ENCODE peak calls at places on chromosomes 13 and 19, in seven cellular contexts. O is H1, U is ovary, L is body of pancreas, X is tibial nerve, G is stomach, C is spleen. D is an unnamed sample. For H3K27me3, the result is how much of the 10 kb centered on the place peaks cover.

GRCh38 chr19:17327654-17328516 is 6.8 kb downstream of the ANO8 start:
- DNase-seq in O (no peak), U (peak), L (peak), X (no peak), G (peak), C (peak), D (peak)

GRCh38 chr13:25241007-25241406 is 46.3 kb downstream of the MTMR6 start:
- DNase-seq in O (no peak), U (no peak), L (no peak), X (no peak), G (no peak), C (no peak), D (no peak)

GRCh38 chr19:8487137-8487851 is 15.1 kb downstream of the PRAM1 start:
- DNase-seq in O (no peak), U (no peak), L (peak), X (peak), G (no peak), C (peak), D (peak)

GRCh38 chr19:18239303-18239702 is 13.1 kb upstream of the PDE4C start:
- DNase-seq in O (no peak), U (no peak), L (no peak), X (no peak), G (no peak), C (no peak), D (no peak)

GRCh38 chr13:43388282-43389034 is 365.1 kb downstream of the DNAJC15 start:
- DNase-seq in O (no peak), U (no peak), L (peak), X (no peak), G (peak), C (no peak), D (no peak)

GRCh38 chr13:107275945-107276614 is 708.1 kb upstream of the ARGLU1 start:
- DNase-seq in O (no peak), U (no peak), L (no peak), X (no peak), G (no peak), C (no peak), D (no peak)

GRCh38 chr13:111090169-111090568 is 24.9 kb upstream of the ARHGEF7 start:
- DNase-seq in O (no peak), U (no peak), L (no peak), X (no peak), G (no peak), C (no peak), D (no peak)

GRCh38 chr13:28723806-28724205 is 5.0 kb upstream of the SLC46A3 start:
- DNase-seq in O (no peak), U (no peak), L (no peak), X (no peak), G (no peak), C (peak), D (no peak)

GRCh38 chr19:10797078-10797477 is 38.9 kb downstream of the TMED1 start:
- DNase-seq in O (no peak), U (no peak), L (no peak), X (no peak), G (no peak), C (no peak), D (peak)

GRCh38 chr19:51660975-51661600 is 14.5 kb upstream of the SIGLEC14 start:
- DNase-seq in O (no peak), U (peak), L (peak), X (peak), G (peak), C (peak), D (peak)

GRCh38 chr13:99062593-99062992 is 84.7 kb upstream of the DOCK9 start:
- DNase-seq in O (no peak), U (peak), L (no peak), X (no peak), G (no peak), C (no peak), D (no peak)

GRCh38 chr13:77305276-77305675 is 21.6 kb downstream of the MYCBP2 start:
- DNase-seq in O (no peak), U (no peak), L (no peak), X (no peak), G (no peak), C (no peak), D (no peak)

GRCh38 chr13:113267642-113268405 is 29.2 kb upstream of the LAMP1 start:
- DNase-seq in O (no peak), U (no peak), L (no peak), X (no peak), G (no peak), C (no peak), D (no peak)

GRCh38 chr13:73462241-73462640 is 403.4 kb downstream of the KLF5 start:
- DNase-seq in O (no peak), U (no peak), L (no peak), X (no peak), G (no peak), C (no peak), D (no peak)

GRCh38 chr13:22561581-22561980 is 619.2 kb upstream of the SGCG start:
- DNase-seq in O (no peak), U (no peak), L (no peak), X (no peak), G (no peak), C (no peak), D (no peak)

GRCh38 chr13:31742102-31742695 is 2.9 kb downstream of the RXFP2 start:
- DNase-seq in O (peak), U (peak), L (peak), X (peak), G (peak), C (no peak), D (peak)

GRCh38 chr13:67120872-67121531 is 109.1 kb downstream of the PCDH9 start:
- DNase-seq in O (no peak), U (no peak), L (no peak), X (no peak), G (no peak), C (no peak), D (no peak)

GRCh38 chr13:75326173-75327131 is 155.5 kb downstream of the TBC1D4 start:
- DNase-seq in O (no peak), U (peak), L (no peak), X (no peak), G (no peak), C (peak), D (no peak)

GRCh38 chr19:17240855-17241399 is 4.8 kb downstream of the NR2F6 start:
- DNase-seq in O (no peak), U (no peak), L (no peak), X (no peak), G (no peak), C (no peak), D (no peak)

GRCh38 chr13:113928701-113929627 is 44.9 kb downstream of the C13orf46 start:
- DNase-seq in O (no peak), U (peak), L (peak), X (peak), G (peak), C (peak), D (peak)

GRCh38 chr13:112690242-112690943 is 555 bp downstream of the ATP11A start:
- DNase-seq in O (no peak), U (peak), L (peak), X (no peak), G (peak), C (peak), D (peak)

GRCh38 chr19:19405919-19406877 is 723 bp downstream of the GATAD2A start:
- DNase-seq in O (no peak), U (peak), L (peak), X (no peak), G (peak), C (peak), D (peak)

GRCh38 chr13:22837980-22838615 is 342.7 kb upstream of the SGCG start:
- DNase-seq in O (no peak), U (no peak), L (no peak), X (no peak), G (no peak), C (no peak), D (no peak)

GRCh38 chr13:24022568-24022967 is 125.3 kb upstream of the C1QTNF9B start:
- DNase-seq in O (no peak), U (no peak), L (no peak), X (no peak), G (no peak), C (no peak), D (no peak)

GRCh38 chr13:99313473-99313872 is 6.3 kb upstream of the GPR183 start:
- DNase-seq in O (no peak), U (no peak), L (no peak), X (no peak), G (no peak), C (no peak), D (no peak)

GRCh38 chr19:41001243-41001971 is 10.3 kb downstream of the CYP2B6 start:
- DNase-seq in O (no peak), U (no peak), L (no peak), X (no peak), G (no peak), C (no peak), D (no peak)

GRCh38 chr13:111865826-111866225 is 201.1 kb upstream of the SOX1 start:
- DNase-seq in O (no peak), U (no peak), L (no peak), X (no peak), G (no peak), C (no peak), D (no peak)

GRCh38 chr19:17775991-17776803 is 18.7 kb upstream of the B3GNT3 start:
- DNase-seq in O (no peak), U (no peak), L (no peak), X (no peak), G (no peak), C (peak), D (peak)

GRCh38 chr13:99605417-99606321 is 104.4 kb downstream of the TM9SF2 start:
- DNase-seq in O (no peak), U (peak), L (peak), X (peak), G (peak), C (peak), D (peak)

GRCh38 chr19:16142032-16142580 is 1.4 kb upstream of the HSH2D start:
- DNase-seq in O (no peak), U (no peak), L (no peak), X (no peak), G (no peak), C (no peak), D (no peak)

GRCh38 chr19:4639531-4640246 is 373 bp downstream of the TNFAIP8L1 start:
- DNase-seq in O (no peak), U (peak), L (peak), X (no peak), G (no peak), C (peak), D (peak)

GRCh38 chr19:42064432-42064831 is 5.6 kb downstream of the GRIK5 start:
- DNase-seq in O (no peak), U (no peak), L (no peak), X (no peak), G (no peak), C (no peak), D (no peak)

GRCh38 chr19:3333020-3333583 is 33.3 kb upstream of the NFIC start:
- DNase-seq in O (no peak), U (no peak), L (no peak), X (no peak), G (no peak), C (no peak), D (no peak)

GRCh38 chr13:33251131-33251629 is 34.4 kb downstream of the STARD13 start:
- DNase-seq in O (no peak), U (no peak), L (peak), X (no peak), G (no peak), C (no peak), D (no peak)

GRCh38 chr19:1851581-1852293 is 3.5 kb upstream of the REXO1 start:
- DNase-seq in O (no peak), U (no peak), L (no peak), X (no peak), G (no peak), C (peak), D (peak)

GRCh38 chr13:51523082-51523518 is 61.2 kb upstream of the WDFY2 start:
- DNase-seq in O (no peak), U (no peak), L (peak), X (no peak), G (no peak), C (no peak), D (no peak)

GRCh38 chr19:53881482-53882390 is at the start of gene PRKCG:
- DNase-seq in O (no peak), U (peak), L (peak), X (no peak), G (peak), C (peak), D (peak)
- TF ChIP-seq CTCF in O (peak), U (no peak), L (peak), X (peak), G (peak), C (peak), D (peak)

GRCh38 chr13:87680298-87680697 is 9.1 kb downstream of the SLITRK5 start:
- DNase-seq in O (no peak), U (no peak), L (peak), X (no peak), G (no peak), C (no peak), D (no peak)

GRCh38 chr13:87677043-87677333 is 5.8 kb downstream of the SLITRK5 start:
- DNase-seq in O (no peak), U (no peak), L (no peak), X (no peak), G (no peak), C (no peak), D (no peak)

GRCh38 chr13:87676254-87677042 is 5.3 kb downstream of the SLITRK5 start:
- DNase-seq in O (no peak), U (no peak), L (no peak), X (no peak), G (no peak), C (no peak), D (no peak)

GRCh38 chr13:87677334-87678234 is 6.4 kb downstream of the SLITRK5 start:
- DNase-seq in O (no peak), U (no peak), L (peak), X (no peak), G (no peak), C (peak), D (peak)

DNA sequence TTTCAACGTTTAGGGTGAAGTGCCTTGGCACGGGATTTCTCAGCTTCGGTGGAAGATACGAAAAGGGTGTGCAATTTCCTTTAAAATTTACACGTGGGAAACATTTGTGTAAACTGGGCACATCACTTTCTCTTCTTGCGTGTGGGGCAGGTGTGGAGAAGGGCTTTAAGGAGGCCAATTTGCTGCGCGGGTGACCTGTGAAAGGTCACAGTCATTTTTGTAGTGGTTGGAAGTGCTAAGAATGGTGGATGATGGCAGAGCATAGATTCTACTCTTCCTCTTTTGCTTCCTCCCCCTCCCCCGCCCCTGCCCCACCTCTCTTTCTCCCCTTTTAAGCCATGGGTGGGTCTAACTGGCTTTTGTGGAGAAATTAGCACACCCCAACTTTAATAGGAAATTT is 7.2 kb downstream of the SLITRK5 start:
- DNase-seq in O (no peak), U (no peak), L (no peak), X (no peak), G (no peak), C (no peak), D (no peak)
- H3K27me3 ChIP-seq in O (half or more), U (under half), L (under half), X (under half), G (half or more), C (half or more), D (under half)

DNA sequence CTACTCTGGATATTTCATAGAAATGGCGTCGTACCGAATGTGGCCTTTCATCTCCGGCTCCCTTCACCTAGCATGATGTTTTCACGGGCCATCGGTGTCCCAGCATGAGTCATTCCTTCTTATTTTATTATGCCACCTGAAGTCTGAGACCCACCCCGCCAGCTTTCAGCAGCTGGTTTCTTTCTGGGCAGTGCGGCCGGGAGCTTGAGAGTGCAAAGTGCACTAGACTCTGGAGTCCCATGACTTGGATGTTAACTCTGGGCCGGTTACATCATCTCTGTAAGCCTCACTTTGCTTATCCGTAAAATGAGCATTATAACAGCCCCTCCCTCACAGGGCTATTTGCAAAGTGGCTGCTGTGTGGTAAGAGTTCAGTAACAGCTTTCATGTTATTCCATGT is 5.8 kb upstream of the KMT5C start:
- DNase-seq in O (no peak), U (no peak), L (no peak), X (no peak), G (peak), C (no peak), D (peak)
- TF ChIP-seq POLR2A in O (no peak), U (no peak), L (no peak), X (no peak), G (no peak), C (no peak), D (no peak)

DNA sequence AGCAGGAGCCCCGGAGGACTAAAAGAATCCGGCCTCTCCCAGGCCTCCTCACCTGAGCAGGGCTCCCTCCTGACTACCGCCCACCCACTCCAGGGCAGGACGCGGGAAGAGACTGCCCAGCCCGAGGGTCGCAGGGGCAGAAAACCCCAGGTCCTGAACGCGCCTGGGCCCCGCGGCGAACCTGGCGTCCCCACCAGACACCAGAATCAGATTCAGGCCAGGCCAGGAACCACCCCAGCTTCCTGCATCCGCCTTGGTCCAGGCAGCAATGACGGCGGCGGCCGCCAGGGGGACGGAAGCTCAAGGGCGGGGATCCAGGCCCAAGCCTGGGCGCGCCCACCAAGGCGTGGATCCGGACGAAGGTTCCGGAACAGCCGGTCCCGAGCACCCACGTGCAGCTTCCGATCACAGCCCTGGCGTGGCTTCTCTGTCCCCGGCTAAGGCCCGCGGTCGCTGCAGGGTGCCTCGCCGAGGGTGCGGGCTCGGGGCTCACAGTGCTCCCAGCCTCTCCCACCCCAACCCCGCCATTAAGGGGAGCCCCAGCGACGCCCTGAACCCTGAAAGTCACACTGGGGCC is 3.6 kb downstream of the LGALS7 start:
- DNase-seq in O (no peak), U (peak), L (peak), X (peak), G (peak), C (peak), D (peak)
- TF ChIP-seq CTCF in O (peak), U (peak), L (peak), X (peak), G (peak), C (peak), D (peak)

D was measured in Peyer's patch.